ENCODE peak calls at places on chromosomes 2 and 18, in five cellular contexts. D is Daoy; J is fibroblast of the conjunctiva; G is activated CD4-positive, alpha-beta T cell treated with anti-CD3 and anti-CD28 coated beads, Interleukin-2, amount 50 U/mL, for 24 hours; Z is NCI-H1092. U is an unnamed sample.

GRCh38 chr2:114218368-114218767 is 224.1 kb upstream of the DPP10 start:
- DNase-seq in J (no peak), D (no peak), Z (no peak), G (no peak), U (no peak)

GRCh38 chr2:216215991-216216390 is 106.8 kb downstream of the XRCC5 start:
- DNase-seq in J (no peak), G (no peak), Z (no peak), D (peak), U (peak)

GRCh38 chr2:78984386-78984785 is 41.1 kb upstream of the REG3G start:
- DNase-seq in Z (no peak), J (no peak), D (peak), G (no peak), U (no peak)

GRCh38 chr2:95526360-95527341 is 42.1 kb upstream of the TRIM43B start:
- DNase-seq in D (peak), G (peak), J (peak), Z (peak), U (peak)

GRCh38 chr2:44974064-44974715 is 32.7 kb downstream of the SIX3 start:
- DNase-seq in Z (peak), G (no peak), D (peak), J (no peak), U (peak)

GRCh38 chr2:74597456-74597855 is 42.9 kb downstream of the DOK1 start:
- DNase-seq in Z (peak), D (no peak), J (no peak), G (no peak), U (no peak)

GRCh38 chr2:233556756-233557736 is 9.5 kb downstream of the USP40 start:
- DNase-seq in Z (no peak), D (peak), J (no peak), G (no peak), U (no peak)

GRCh38 chr2:104703669-104704068 is 150.2 kb upstream of the POU3F3 start:
- DNase-seq in Z (no peak), J (no peak), D (no peak), G (no peak), U (no peak)

GRCh38 chr18:75031717-75032317 is 177.1 kb downstream of the PTGR3 start:
- DNase-seq in Z (no peak), D (no peak), J (peak), G (no peak), U (no peak)

GRCh38 chr18:44943201-44943881 is 262.7 kb downstream of the SETBP1 start:
- DNase-seq in D (peak), Z (no peak), J (no peak), G (no peak), U (peak)

GRCh38 chr2:195560209-195560907 is 96.7 kb upstream of the SLC39A10 start:
- DNase-seq in G (no peak), J (no peak), Z (no peak), D (no peak), U (no peak)

GRCh38 chr2:3038636-3039035 is 339.0 kb downstream of the EIPR1 start:
- DNase-seq in J (no peak), Z (no peak), D (no peak), G (no peak), U (no peak)

GRCh38 chr2:22175002-22175401 is 1051.2 kb downstream of the TDRD15 start:
- DNase-seq in J (no peak), D (no peak), G (no peak), Z (no peak), U (no peak)

GRCh38 chr2:240187989-240188590 is 47.6 kb upstream of the OTOS start:
- DNase-seq in G (no peak), J (no peak), Z (no peak), D (no peak), U (no peak)

GRCh38 chr18:48032876-48033769 is 102.7 kb upstream of the SMAD2 start:
- DNase-seq in J (no peak), D (peak), G (no peak), Z (no peak), U (no peak)

GRCh38 chr2:169513926-169514325 is 4.4 kb downstream of the KLHL41 start:
- DNase-seq in D (no peak), G (no peak), Z (no peak), J (no peak), U (peak)

GRCh38 chr2:230090978-230091377 is 22.3 kb upstream of the SLC16A14 start:
- DNase-seq in Z (no peak), D (no peak), G (no peak), J (no peak), U (no peak)

GRCh38 chr18:48488388-48488850 is 50.4 kb upstream of the CTIF start:
- DNase-seq in J (peak), Z (no peak), G (no peak), D (peak), U (no peak)

GRCh38 chr2:232447638-232448472 is 8.1 kb upstream of the ALPI start:
- DNase-seq in J (no peak), Z (no peak), D (no peak), G (no peak), U (no peak)

GRCh38 chr2:240551809-240552208 is 6.0 kb downstream of the ANKMY1 start:
- DNase-seq in J (no peak), G (no peak), D (no peak), Z (no peak), U (no peak)

GRCh38 chr2:204871246-204871953 is 326.1 kb downstream of the PARD3B start:
- DNase-seq in D (peak), Z (no peak), G (no peak), J (peak), U (no peak)

GRCh38 chr2:30208453-30208852 is 22.9 kb upstream of the LBH start:
- DNase-seq in D (peak), G (no peak), Z (no peak), J (peak), U (peak)

GRCh38 chr2:226733189-226733858 is 66.3 kb downstream of the IRS1 start:
- DNase-seq in J (no peak), G (no peak), D (no peak), Z (no peak), U (no peak)

GRCh38 chr18:8654482-8655451 is 45.5 kb downstream of the RAB12 start:
- DNase-seq in D (no peak), Z (no peak), J (no peak), G (no peak), U (peak)

GRCh38 chr2:122114421-122114820 is 359.0 kb downstream of the TSN start:
- DNase-seq in Z (no peak), J (no peak), G (no peak), D (no peak), U (no peak)

U was measured in NCI-H146.